ENCODE peak calls at places on chromosomes 7 and 10, in five cellular contexts. Y is ascending aorta, E is upper lobe of right lung, I is cardiac muscle cell, K is hepatocyte. F is an unnamed sample. For H3K27me3, the result is how much of the 10 kb centered on the place peaks cover.

GRCh38 chr7:76280408-76280807 is 22.1 kb upstream of the HSPB1 start:
- DNase-seq in Y (no peak), E (no peak), I (no peak), K (no peak), F (no peak)

GRCh38 chr10:120495226-120495625 is 38.2 kb downstream of the PLPP4 start:
- DNase-seq in Y (no peak), E (no peak), I (no peak), K (peak), F (no peak)

GRCh38 chr7:17523813-17524741 is 225.6 kb downstream of the AHR start:
- DNase-seq in Y (no peak), E (peak), I (no peak), K (peak), F (peak)

GRCh38 chr10:16809074-16809718 is 8.0 kb downstream of the RSU1 start:
- DNase-seq in Y (no peak), E (no peak), I (peak), K (peak), F (no peak)

GRCh38 chr10:118108194-118109026 is 61.7 kb upstream of the RAB11FIP2 start:
- DNase-seq in Y (no peak), E (no peak), I (no peak), K (peak), F (no peak)

GRCh38 chr10:98172073-98172472 is 37.6 kb downstream of the R3HCC1L start:
- DNase-seq in Y (no peak), E (no peak), I (no peak), K (no peak), F (no peak)

GRCh38 chr10:132206806-132207535 is 20.2 kb downstream of the DPYSL4 start:
- DNase-seq in Y (no peak), E (no peak), I (no peak), K (no peak), F (no peak)

GRCh38 chr7:22443370-22444180 is 56.4 kb downstream of the STEAP1B start:
- DNase-seq in Y (no peak), E (no peak), I (no peak), K (peak), F (no peak)

GRCh38 chr7:155511597-155511996 is 34.8 kb downstream of the CNPY1 start:
- DNase-seq in Y (no peak), E (no peak), I (no peak), K (no peak), F (no peak)

GRCh38 chr7:155509025-155509724 is 37.2 kb downstream of the CNPY1 start:
- DNase-seq in Y (no peak), E (peak), I (no peak), K (no peak), F (no peak)

GRCh38 chr7:155508372-155509024 is 37.9 kb downstream of the CNPY1 start:
- DNase-seq in Y (no peak), E (no peak), I (no peak), K (no peak), F (no peak)

GRCh38 chr7:155510975-155511595 is 35.3 kb downstream of the CNPY1 start:
- DNase-seq in Y (no peak), E (no peak), I (no peak), K (no peak), F (no peak)

GRCh38 chr7:155509725-155510551 is 36.4 kb downstream of the CNPY1 start:
- DNase-seq in Y (no peak), E (peak), I (no peak), K (no peak), F (no peak)
- H3K27me3 ChIP-seq in Y (under half), E (half or more), I (half or more), K (half or more), F (half or more)

GRCh38 chr10:23171232-23171876 is 20.8 kb upstream of the PTF1A start:
- DNase-seq in Y (no peak), E (no peak), I (peak), K (peak), F (no peak)
- H3K27me3 ChIP-seq in Y (under half), E (half or more), I (half or more), K (half or more), F (under half)

DNA sequence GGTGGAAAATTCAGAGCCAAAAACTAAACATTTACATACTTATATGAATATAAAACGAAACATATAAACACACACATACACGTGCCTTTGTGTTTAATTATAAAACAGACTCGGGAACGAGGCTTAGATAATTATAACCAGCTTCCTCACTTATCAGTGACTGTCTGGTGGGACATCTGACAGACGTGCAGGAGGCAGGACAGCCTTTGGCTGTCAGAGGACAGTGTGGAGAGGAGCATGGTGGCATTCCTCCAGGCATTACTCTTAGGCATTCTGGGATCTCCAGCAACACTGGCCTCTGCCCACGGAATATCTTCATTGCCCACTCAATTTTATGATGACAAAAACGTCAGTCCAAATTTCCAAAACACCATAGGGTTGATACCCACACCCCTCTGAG is 262.2 kb upstream of the NFE2L3 start:
- DNase-seq in Y (no peak), E (no peak), I (no peak), K (no peak), F (no peak)
- H3K27me3 ChIP-seq in Y (under half), E (under half), I (under half), K (under half), F (under half)

DNA sequence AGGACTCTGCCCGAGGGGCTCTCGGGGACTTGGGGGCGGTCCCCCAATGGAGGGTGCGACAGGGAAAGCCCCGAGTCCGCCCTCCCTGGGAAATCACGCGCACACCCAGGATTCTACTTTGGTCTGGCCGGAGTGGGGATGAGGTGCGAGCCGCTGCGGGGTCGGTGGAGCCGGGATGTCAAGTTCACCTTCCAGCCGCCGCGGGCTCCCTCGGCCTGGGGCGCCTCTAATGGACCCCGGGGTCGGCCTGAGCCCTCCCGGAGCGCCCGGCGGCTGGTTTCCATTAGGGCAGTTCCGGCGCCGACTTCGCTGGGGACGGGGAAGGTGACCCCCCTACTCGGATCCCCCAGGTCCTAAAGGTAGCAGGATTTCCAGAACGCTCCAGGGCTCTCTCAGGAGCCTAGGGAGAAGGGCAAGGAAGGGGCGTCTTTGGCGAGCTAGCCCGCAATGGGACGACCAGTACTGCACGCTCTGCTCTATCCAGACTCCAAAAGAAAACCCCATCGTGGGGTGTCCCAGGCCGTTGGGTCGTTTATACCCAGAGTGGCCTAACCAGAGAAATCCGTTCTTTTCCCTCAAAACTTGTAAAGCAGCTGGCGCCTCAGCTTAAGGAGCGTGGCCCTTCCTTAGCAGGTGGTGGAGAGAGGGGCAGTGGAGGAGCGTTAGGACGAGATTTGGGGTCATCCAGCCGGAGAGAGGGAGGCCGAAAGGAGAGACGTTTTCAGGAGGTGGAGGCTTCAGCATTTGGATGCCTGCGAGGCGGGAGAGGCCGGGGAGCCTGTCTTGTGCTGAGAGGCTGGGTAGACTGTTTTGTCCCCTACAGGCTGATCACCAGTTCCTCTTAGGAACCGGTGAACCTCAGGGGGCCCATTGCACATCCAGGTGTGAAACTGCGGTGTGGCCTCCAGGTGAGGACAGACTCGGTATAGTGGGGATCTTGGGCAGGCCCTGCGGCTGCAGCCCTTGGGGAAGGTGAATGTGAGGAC is 860 bp upstream of the WDR86 start:
- DNase-seq in Y (no peak), E (peak), I (peak), K (peak), F (no peak)
- H3K27me3 ChIP-seq in Y (under half), E (under half), I (under half), K (under half), F (under half)

DNA sequence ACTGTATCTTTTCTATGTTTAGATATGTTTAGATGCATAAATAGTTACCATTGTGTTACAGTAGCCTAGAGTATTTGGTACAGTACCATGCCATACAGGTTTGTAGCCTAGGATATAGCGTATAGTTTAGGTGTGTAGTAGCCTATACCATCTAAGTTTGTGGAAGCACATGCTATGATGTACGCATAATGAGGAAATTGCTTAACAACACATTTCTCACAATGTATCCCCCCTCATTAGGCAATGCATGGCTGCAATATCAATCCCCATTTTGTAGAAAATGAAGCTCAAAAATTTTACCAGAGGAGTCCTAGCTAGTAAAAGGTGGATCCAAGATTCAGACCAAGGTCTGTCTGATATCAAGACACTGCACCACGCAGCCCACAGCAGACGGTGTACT is 376.4 kb upstream of the NFE2L3 start:
- DNase-seq in Y (no peak), E (no peak), I (no peak), K (no peak), F (no peak)
- H3K27me3 ChIP-seq in Y (under half), E (under half), I (under half), K (under half), F (under half)

DNA sequence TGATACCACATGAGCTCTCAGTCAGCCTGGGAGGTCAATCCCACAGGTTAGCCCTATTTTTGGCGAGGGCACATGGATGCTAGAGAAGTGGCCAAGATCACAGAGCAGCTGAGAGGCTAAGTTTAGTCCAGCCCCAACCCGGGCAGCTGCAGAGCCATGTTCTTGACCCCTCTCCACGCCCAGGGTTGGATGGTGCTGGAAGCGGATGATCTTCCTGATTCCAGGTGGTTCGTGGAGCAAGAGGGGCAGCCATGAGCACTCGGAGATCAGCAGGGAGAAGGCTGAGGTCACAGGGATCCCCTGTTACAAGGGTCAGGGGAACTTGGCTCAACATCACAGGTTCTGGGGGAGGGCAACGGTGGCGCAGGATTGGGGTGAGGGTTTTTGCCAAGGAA is 29.3 kb downstream of the FOXL3 start:
- DNase-seq in Y (no peak), E (no peak), I (no peak), K (no peak), F (no peak)
- H3K27me3 ChIP-seq in Y (under half), E (under half), I (under half), K (under half), F (under half)

GRCh38 chr10:86368046-86368445 is 1.5 kb upstream of the GRID1 start:
- DNase-seq in Y (no peak), E (peak), I (no peak), K (no peak), F (no peak)

GRCh38 chr10:86367339-86367951 is 850 bp upstream of the GRID1 start:
- DNase-seq in Y (no peak), E (peak), I (peak), K (no peak), F (no peak)

GRCh38 chr10:86365346-86366032 is 1.1 kb downstream of the GRID1 start:
- DNase-seq in Y (no peak), E (peak), I (no peak), K (no peak), F (no peak)

GRCh38 chr10:86366033-86366901 is at the start of gene GRID1:
- DNase-seq in Y (no peak), E (peak), I (peak), K (peak), F (no peak)

GRCh38 chr10:86366902-86367338 is 325 bp upstream of the GRID1 start:
- DNase-seq in Y (no peak), E (no peak), I (no peak), K (no peak), F (no peak)
- H3K27me3 ChIP-seq in Y (under half), E (half or more), I (half or more), K (half or more), F (under half)

DNA sequence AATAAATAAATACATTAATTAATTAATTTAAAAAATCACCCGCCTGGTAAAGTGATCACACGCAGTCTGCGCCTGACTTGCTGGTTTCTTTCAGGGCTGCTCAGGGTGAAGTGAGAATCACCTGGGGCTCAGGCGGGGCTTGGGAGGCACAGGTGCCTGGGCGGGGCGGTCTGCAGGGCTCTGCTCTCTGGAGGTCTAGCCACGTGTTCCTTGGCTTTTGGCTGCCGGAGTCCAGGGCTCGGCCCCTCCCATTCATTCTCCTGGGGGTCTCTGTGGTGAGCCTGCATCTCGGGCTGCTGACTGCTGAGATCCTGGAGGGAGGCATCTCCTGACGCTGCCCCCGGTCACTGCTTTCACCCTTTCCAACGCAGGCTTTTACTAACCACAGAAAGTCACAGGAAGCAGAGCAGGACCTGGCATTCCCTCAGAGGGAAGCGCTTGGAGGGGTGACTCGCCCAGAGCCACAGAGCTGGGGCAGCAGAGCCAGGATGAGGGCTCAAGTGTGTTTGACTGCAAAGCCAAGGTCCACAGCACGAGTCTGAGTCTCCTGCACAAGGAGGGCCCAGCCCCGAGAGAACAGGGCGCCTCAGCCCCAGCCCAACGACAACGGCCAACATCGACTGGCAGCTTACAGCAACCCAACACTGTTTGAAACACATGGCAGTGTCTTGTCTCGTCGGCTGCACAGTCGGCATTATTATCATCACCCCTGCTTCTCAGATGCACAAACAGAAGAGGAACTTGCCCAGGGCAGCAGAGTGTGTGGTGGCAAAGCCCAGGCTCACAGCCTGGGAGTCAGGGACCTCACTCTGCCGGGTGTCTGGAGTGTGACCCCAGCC is 22.4 kb upstream of the MNX1 start:
- DNase-seq in Y (no peak), E (peak), I (no peak), K (no peak), F (no peak)
- H3K27me3 ChIP-seq in Y (under half), E (under half), I (half or more), K (under half), F (under half)

DNA sequence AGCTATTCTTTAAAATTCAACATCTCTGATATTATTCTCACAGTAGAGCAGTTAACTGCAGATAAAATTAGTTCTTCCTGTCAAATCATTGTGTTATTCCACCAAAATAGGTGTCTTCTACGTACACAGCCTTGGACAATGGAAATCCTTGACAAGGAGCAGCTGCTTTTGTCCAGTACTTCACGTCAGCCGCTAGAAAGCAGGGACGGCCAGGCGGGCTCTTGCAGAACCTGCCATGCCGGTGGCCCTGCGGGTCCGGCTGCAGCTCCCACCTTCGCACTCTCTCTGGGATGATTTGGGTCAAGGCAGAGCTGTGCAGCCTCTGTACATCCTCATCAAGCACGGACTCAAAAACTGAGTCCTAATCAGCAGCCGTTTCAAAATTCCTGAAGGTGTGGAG is 2.2 kb upstream of the FOXI2 start:
- DNase-seq in Y (no peak), E (no peak), I (no peak), K (no peak), F (no peak)
- H3K27me3 ChIP-seq in Y (under half), E (half or more), I (half or more), K (half or more), F (under half)

F was measured in Panc1.